ENCODE peak calls at places on chromosomes 1 and 21, in four cellular contexts. A is H1, F is K562, M is GM12878. Z is an unnamed sample.

GRCh38 chr1:113980120-113980519 is 846 bp downstream of the OLFML3 start:
- DNase-seq in A (no peak), M (no peak), F (no peak), Z (no peak)

GRCh38 chr1:220431840-220432239 is 96.1 kb upstream of the MARK1 start:
- DNase-seq in M (no peak), F (no peak), A (no peak), Z (no peak)

GRCh38 chr1:178055779-178056471 is 38.0 kb upstream of the RASAL2 start:
- DNase-seq in F (no peak), M (peak), A (no peak), Z (peak)

GRCh38 chr1:228974296-228974695 is 239.0 kb downstream of the RHOU start:
- DNase-seq in F (peak), A (no peak), M (no peak), Z (no peak)

GRCh38 chr1:178134061-178134460 is 40.2 kb downstream of the RASAL2 start:
- DNase-seq in A (no peak), F (no peak), M (no peak), Z (no peak)

GRCh38 chr1:10882069-10882468 is 85.6 kb upstream of the CASZ1 start:
- DNase-seq in M (no peak), F (no peak), A (no peak), Z (no peak)

GRCh38 chr1:178037510-178038253 is 56.2 kb upstream of the RASAL2 start:
- DNase-seq in A (peak), F (peak), M (no peak), Z (peak)

GRCh38 chr1:214439352-214440119 is 111.9 kb downstream of the PTPN14 start:
- DNase-seq in F (no peak), A (no peak), M (peak), Z (peak)

GRCh38 chr1:68625636-68626035 is 128.8 kb upstream of the DEPDC1 start:
- DNase-seq in A (no peak), M (no peak), F (no peak), Z (no peak)

GRCh38 chr21:35376406-35377135 is 327.5 kb upstream of the RUNX1 start:
- DNase-seq in F (no peak), A (no peak), M (no peak), Z (no peak)

GRCh38 chr1:244054924-244055263 is 3.8 kb downstream of the ZBTB18 start:
- DNase-seq in F (no peak), M (no peak), A (no peak), Z (no peak)

GRCh38 chr1:179447489-179447888 is 81.7 kb downstream of the AXDND1 start:
- DNase-seq in A (no peak), M (no peak), F (peak), Z (peak)

GRCh38 chr1:219189021-219189824 is 15.5 kb downstream of the LYPLAL1 start:
- DNase-seq in A (no peak), F (peak), M (peak), Z (no peak)

GRCh38 chr1:165888552-165888920 is 61.1 kb downstream of the UCK2 start:
- DNase-seq in F (no peak), M (no peak), A (no peak), Z (no peak)

GRCh38 chr1:201582261-201582951 is 43.5 kb downstream of the NAV1 start:
- DNase-seq in F (peak), A (no peak), M (no peak), Z (no peak)

GRCh38 chr1:47424336-47424982 is 8.4 kb downstream of the FOXE3 start:
- DNase-seq in A (no peak), F (peak), M (no peak), Z (peak)

GRCh38 chr1:19439464-19440171 is 45.7 kb downstream of the CAPZB start:
- DNase-seq in M (no peak), A (no peak), F (peak), Z (no peak)

GRCh38 chr1:178031856-178032320 is 62.0 kb upstream of the RASAL2 start:
- DNase-seq in M (no peak), F (peak), A (peak), Z (peak)

GRCh38 chr21:41953831-41954653 is at the start of gene C2CD2:
- DNase-seq in F (peak), M (no peak), A (no peak), Z (no peak)

GRCh38 chr1:4411862-4412261 is 242.5 kb upstream of the AJAP1 start:
- DNase-seq in F (no peak), A (no peak), M (no peak), Z (no peak)

GRCh38 chr1:29152046-29152805 is 28.5 kb upstream of the TMEM200B start:
- DNase-seq in F (no peak), M (no peak), A (no peak), Z (no peak)

GRCh38 chr1:209567788-209568187 is 15.7 kb upstream of the CAMK1G start:
- DNase-seq in M (no peak), F (no peak), A (no peak), Z (no peak)

GRCh38 chr1:229015791-229016190 is 255.1 kb upstream of the RAB4A start:
- DNase-seq in A (no peak), M (no peak), F (no peak), Z (no peak)

GRCh38 chr1:211259596-211260126 is 495 bp downstream of the RCOR3 start:
- DNase-seq in A (no peak), F (peak), M (no peak), Z (no peak)

GRCh38 chr1:244114895-244115294 is 63.8 kb downstream of the ZBTB18 start:
- DNase-seq in F (no peak), A (no peak), M (no peak), Z (no peak)

GRCh38 chr1:34500451-34500850 is 254.4 kb upstream of the GJB5 start:
- DNase-seq in F (peak), A (no peak), M (no peak), Z (no peak)

GRCh38 chr1:181099152-181100014 is 10.9 kb downstream of the IER5 start:
- DNase-seq in F (no peak), M (peak), A (no peak), Z (no peak)

GRCh38 chr1:10671090-10671489 is 125.4 kb downstream of the CASZ1 start:
- DNase-seq in M (no peak), A (no peak), F (no peak), Z (no peak)

GRCh38 chr1:55536466-55536865 is 321.3 kb upstream of the USP24 start:
- DNase-seq in M (no peak), F (no peak), A (no peak), Z (no peak)

GRCh38 chr1:158045639-158046038 is 52.2 kb downstream of the KIRREL1 start:
- DNase-seq in A (peak), M (no peak), F (no peak), Z (no peak)

GRCh38 chr1:167904641-167905040 is 9.3 kb downstream of the ADCY10 start:
- DNase-seq in A (no peak), F (peak), M (no peak), Z (no peak)

GRCh38 chr21:28771790-28772501 is 220.7 kb downstream of the LTN1 start:
- DNase-seq in F (no peak), A (no peak), M (no peak), Z (no peak)

GRCh38 chr1:167955915-167956314 is 19.0 kb upstream of the MPC2 start:
- DNase-seq in A (no peak), M (no peak), F (no peak), Z (no peak)

GRCh38 chr1:170518965-170519364 is 13.0 kb upstream of the GORAB start:
- DNase-seq in A (no peak), M (no peak), F (no peak), Z (no peak)

GRCh38 chr1:183022202-183023145 is 746 bp upstream of the LAMC1 start:
- DNase-seq in F (peak), M (peak), A (no peak), Z (peak)

GRCh38 chr1:26358411-26359384 is 4.8 kb upstream of the CRYBG2 start:
- DNase-seq in F (no peak), M (no peak), A (no peak), Z (peak)

GRCh38 chr1:186498695-186499389 is 37.9 kb upstream of the PDC start:
- DNase-seq in F (no peak), A (no peak), M (no peak), Z (no peak)

DNA sequence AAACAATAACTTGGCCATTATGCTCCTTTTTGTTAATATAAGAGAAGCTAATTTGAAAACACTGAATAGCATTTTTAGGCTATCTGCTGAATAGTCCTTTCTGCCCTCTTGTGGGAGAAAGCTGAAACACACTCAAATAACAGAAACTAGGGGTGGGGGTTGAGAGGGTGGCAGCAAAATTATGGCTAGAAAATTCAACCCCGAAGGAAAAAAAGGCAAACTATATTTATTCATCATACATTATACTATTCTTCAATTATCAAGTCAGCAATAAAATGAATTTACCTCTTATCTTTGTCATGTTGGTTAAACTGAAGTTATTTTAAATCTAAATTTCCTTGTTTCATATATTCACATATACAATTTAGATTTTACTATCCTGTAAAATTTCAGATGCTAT is 255.9 kb downstream of the FAF1 start:
- DNase-seq in A (no peak), F (peak), M (no peak), Z (peak)
- TF ChIP-seq EGR1 in A (no peak), F (no peak), M (no peak), Z (no peak)

DNA sequence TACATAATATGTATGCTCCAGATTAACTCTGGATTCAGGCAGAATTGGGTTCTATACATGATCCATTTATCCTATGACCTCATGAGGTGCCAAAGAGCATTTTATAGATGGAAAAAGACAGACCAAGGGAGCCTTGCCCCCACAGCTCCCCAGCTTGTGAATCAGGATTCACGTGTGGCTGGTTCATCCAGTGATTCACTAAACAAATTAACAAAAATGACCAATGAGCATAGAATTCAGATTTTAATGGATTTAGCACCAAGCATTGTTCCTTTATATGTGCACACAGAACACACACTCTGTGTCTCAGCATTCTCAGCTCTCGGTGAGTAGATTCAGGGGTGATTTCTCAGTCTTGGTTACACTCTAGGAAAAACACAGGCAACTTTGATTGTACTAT is 51.7 kb upstream of the BARHL2 start:
- DNase-seq in M (no peak), F (no peak), A (no peak), Z (no peak)
- TF ChIP-seq EGR1 in M (no peak), F (no peak), A (no peak), Z (no peak)

GRCh38 chr1:2295526-2295925 is 67.4 kb downstream of the SKI start:
- DNase-seq in F (no peak), A (no peak), M (no peak), Z (no peak)
- TF ChIP-seq EGR1 in F (no peak), A (peak), M (no peak), Z (no peak)

GRCh38 chr1:25027876-25028586 is 98.0 kb upstream of the RUNX3 start:
- DNase-seq in A (no peak), F (no peak), M (no peak), Z (no peak)

GRCh38 chr1:25030674-25031589 is 100.9 kb upstream of the RUNX3 start:
- DNase-seq in F (no peak), A (no peak), M (peak), Z (no peak)

GRCh38 chr1:25028587-25028909 is 98.5 kb upstream of the RUNX3 start:
- DNase-seq in M (no peak), A (no peak), F (no peak), Z (no peak)

GRCh38 chr1:25026757-25027450 is 96.8 kb upstream of the RUNX3 start:
- DNase-seq in A (no peak), M (no peak), F (no peak), Z (no peak)

DNA sequence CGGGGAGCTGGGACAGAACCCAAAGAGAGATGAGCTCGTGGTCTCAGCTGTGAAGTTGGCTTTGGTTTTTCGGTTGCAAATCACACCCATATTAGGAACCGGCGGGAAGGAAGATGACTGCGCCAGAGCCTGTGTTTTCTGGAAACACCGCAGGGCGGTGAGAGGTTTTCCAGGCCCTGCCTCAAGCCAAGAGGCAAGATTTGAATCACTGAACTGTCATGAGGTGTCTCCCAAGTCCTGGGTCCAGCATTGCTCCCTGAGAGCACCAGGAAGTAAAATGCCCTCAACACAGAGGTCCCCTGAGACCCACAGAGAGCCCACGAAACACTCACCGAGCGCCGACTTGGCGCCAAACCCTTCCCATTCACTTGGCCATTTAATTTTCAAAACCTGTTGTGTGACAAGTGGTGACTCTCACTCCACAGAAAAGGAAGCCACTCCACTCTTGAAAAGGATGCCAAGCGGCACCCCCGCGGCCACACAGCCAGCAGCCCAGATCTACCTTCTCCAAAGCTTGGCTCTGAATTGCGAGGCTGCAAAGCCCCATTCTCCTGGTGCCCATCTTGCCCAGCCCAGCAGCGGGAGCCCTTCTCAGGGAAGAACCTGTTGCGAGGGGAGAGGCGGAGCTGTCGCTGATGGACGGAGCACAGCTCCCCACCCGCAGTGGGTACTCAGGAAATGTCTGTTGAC is 99.0 kb upstream of the RUNX3 start:
- DNase-seq in F (no peak), A (no peak), M (no peak), Z (no peak)
- TF ChIP-seq EGR1 in F (no peak), A (no peak), M (no peak), Z (no peak)

Z was measured in HCT116.